ENCODE peak calls at places on chromosomes 2 and 18, in six cellular contexts. X, N, T, Y, C and B are unnamed samples.

GRCh38 chr2:225820828-225821227 is 421.3 kb downstream of the NYAP2 start:
- DNase-seq in N (no peak), T (no peak), X (no peak), Y (no peak), C (no peak), B (no peak)

GRCh38 chr2:88959480-88960204 is 268.2 kb downstream of the RPIA start:
- DNase-seq in C (no peak), N (no peak), T (no peak), X (no peak), Y (no peak), B (no peak)

GRCh38 chr18:7370375-7370774 is 139.5 kb downstream of the LRRC30 start:
- DNase-seq in T (no peak), N (no peak), X (no peak), Y (no peak), C (no peak), B (no peak)

GRCh38 chr2:190340369-190340768 is 3.0 kb upstream of the INPP1 start:
- DNase-seq in X (no peak), Y (no peak), C (no peak), T (no peak), N (no peak), B (no peak)

GRCh38 chr2:240465268-240465764 is 29.9 kb downstream of the GPC1 start:
- DNase-seq in X (no peak), C (no peak), N (peak; percentile 2), Y (no peak), T (no peak), B (no peak)

GRCh38 chr2:160229591-160229990 is 29.5 kb upstream of the ITGB6 start:
- DNase-seq in X (no peak), N (no peak), C (peak; percentile 33), T (no peak), Y (no peak), B (no peak)

GRCh38 chr2:175461839-175462238 is 280.3 kb upstream of the ATP5MC3 start:
- DNase-seq in C (no peak), Y (no peak), T (no peak), X (no peak), N (no peak), B (no peak)

GRCh38 chr2:86078801-86079545 is 26.7 kb downstream of the POLR1A start:
- DNase-seq in T (no peak), N (no peak), Y (no peak), C (peak; percentile 65), X (no peak), B (no peak)